ENCODE peak calls at places on chromosomes 11 and 22, in six cellular contexts. B is CD8-positive, alpha-beta T cell; Y is T-helper 1 cell; U is neuronal stem cell; C is EH; A is thoracic aorta. E is an unnamed sample.

GRCh38 chr11:130523609-130524008 is 75.2 kb downstream of the ADAMTS15 start:
- DNase-seq in C (peak), B (no peak), Y (no peak), U (no peak), A (no peak), E (no peak)

GRCh38 chr11:47004595-47005033 is 68.1 kb downstream of the CSTPP1 start:
- DNase-seq in A (peak), U (no peak), C (peak), Y (no peak), B (no peak), E (no peak)

GRCh38 chr11:7904910-7905309 is 26.2 kb downstream of the OR10A6 start:
- DNase-seq in Y (no peak), C (peak), B (no peak), A (no peak), U (no peak), E (no peak)

GRCh38 chr11:13962562-13963168 is at the start of gene SPON1:
- DNase-seq in C (peak), Y (peak), B (peak), A (no peak), U (peak), E (no peak)

GRCh38 chr11:77865805-77866204 is 44.9 kb downstream of the AAMDC start:
- DNase-seq in U (no peak), A (no peak), B (no peak), Y (no peak), C (peak), E (no peak)

GRCh38 chr11:111797145-111797581 is 31.0 kb upstream of the PPP2R1B start:
- DNase-seq in C (peak), B (no peak), Y (no peak), A (no peak), U (no peak), E (no peak)

GRCh38 chr11:118913411-118914125 is 12.2 kb downstream of the BCL9L start:
- DNase-seq in A (no peak), B (peak), C (no peak), Y (peak), U (no peak), E (peak)

GRCh38 chr11:130831506-130832385 is 84.5 kb downstream of the SNX19 start:
- DNase-seq in A (no peak), Y (no peak), U (no peak), B (no peak), C (peak), E (no peak)

GRCh38 chr11:115207166-115207591 is 297.0 kb downstream of the CADM1 start:
- DNase-seq in A (no peak), Y (no peak), U (no peak), C (no peak), B (no peak), E (no peak)

GRCh38 chr11:123707606-123708205 is 33.8 kb downstream of the ZNF202 start:
- DNase-seq in B (peak), Y (peak), U (peak), A (no peak), C (peak), E (peak)

GRCh38 chr11:12529041-12529440 is 145.2 kb upstream of the TEAD1 start:
- DNase-seq in C (no peak), U (no peak), Y (no peak), A (no peak), B (no peak), E (no peak)

GRCh38 chr11:103929168-103929903 is 107.1 kb upstream of the DDI1 start:
- DNase-seq in U (no peak), A (no peak), C (no peak), Y (no peak), B (no peak), E (no peak)

GRCh38 chr11:2518112-2518982 is 73.5 kb downstream of the KCNQ1 start:
- DNase-seq in C (no peak), Y (peak), A (no peak), B (no peak), U (no peak), E (peak)

GRCh38 chr11:7527029-7527428 is 13.2 kb downstream of the PPFIBP2 start:
- DNase-seq in A (no peak), Y (no peak), C (no peak), B (peak), U (no peak), E (no peak)

GRCh38 chr11:130534525-130534924 is 86.1 kb downstream of the ADAMTS15 start:
- DNase-seq in C (no peak), Y (no peak), U (no peak), A (no peak), B (no peak), E (no peak)

GRCh38 chr11:20021771-20022362 is 138.4 kb downstream of the DBX1 start:
- DNase-seq in U (no peak), B (no peak), C (no peak), Y (no peak), A (no peak), E (no peak)

GRCh38 chr22:22877523-22878210 is 9.9 kb upstream of the IGLL5 start:
- DNase-seq in U (peak), C (peak), A (no peak), B (peak), Y (peak), E (peak)

GRCh38 chr11:125404136-125404810 is 91.8 kb downstream of the FEZ1 start:
- DNase-seq in B (no peak), C (no peak), A (no peak), U (peak), Y (no peak), E (no peak)